ENCODE peak calls at places on chromosome 1, in seven cellular contexts. L is left ventricle myocardium inferior, P is Caco-2, Z is hepatocyte, Y is heart left ventricle, N is adrenal gland, F is cardiac muscle cell. O is an unnamed sample. For H3K9me3 and H3K36me3, the result is how much of the 10 kb centered on the place peaks cover.

GRCh38 chr1:232627645-232628334 is 2.1 kb downstream of the SIPA1L2 start:
- DNase-seq in L (no peak), P (no peak), Z (peak), Y (no peak), N (no peak), F (peak), O (no peak)

GRCh38 chr1:235758931-235759330 is 107.8 kb downstream of the LYST start:
- DNase-seq in L (no peak), P (no peak), Z (peak), Y (peak), N (peak), F (peak), O (peak)

GRCh38 chr1:22329171-22329540 is 122.5 kb upstream of the ZBTB40 start:
- DNase-seq in L (no peak), P (no peak), Z (no peak), Y (no peak), N (peak), F (no peak), O (no peak)

GRCh38 chr1:164440222-164440621 is 118.8 kb upstream of the PBX1 start:
- DNase-seq in L (peak), P (peak), Z (peak), Y (peak), N (peak), F (peak), O (peak)

GRCh38 chr1:8293141-8293540 is 24.8 kb upstream of the SLC45A1 start:
- DNase-seq in L (no peak), P (peak), Z (peak), Y (no peak), N (no peak), F (no peak), O (no peak)

GRCh38 chr1:39105841-39106765 is 80.0 kb downstream of the NDUFS5 start:
- DNase-seq in L (peak), P (no peak), Z (peak), Y (peak), N (peak), F (peak), O (peak)

GRCh38 chr1:100328133-100328532 is 24.2 kb upstream of the CDC14A start:
- DNase-seq in L (no peak), P (no peak), Z (no peak), Y (no peak), N (no peak), F (no peak), O (no peak)

GRCh38 chr1:181159451-181160151 is 71.1 kb downstream of the IER5 start:
- DNase-seq in L (no peak), P (peak), Z (no peak), Y (no peak), N (no peak), F (peak), O (no peak)

GRCh38 chr1:70990460-70991253 is 57.0 kb downstream of the PTGER3 start:
- DNase-seq in L (no peak), P (no peak), Z (no peak), Y (no peak), N (no peak), F (no peak), O (no peak)

GRCh38 chr1:6624712-6625578 is at the start of gene THAP3:
- DNase-seq in L (peak), P (peak), Z (peak), Y (peak), N (peak), F (peak), O (peak)

GRCh38 chr1:58986996-58987767 is 203.3 kb upstream of the JUN start:
- DNase-seq in L (no peak), P (no peak), Z (no peak), Y (no peak), N (no peak), F (no peak), O (no peak)

GRCh38 chr1:91553196-91553595 is 52.5 kb downstream of the CDC7 start:
- DNase-seq in L (no peak), P (no peak), Z (no peak), Y (no peak), N (peak), F (peak), O (no peak)

GRCh38 chr1:156914440-156914856 is 6.0 kb upstream of the LRRC71 start:
- DNase-seq in L (no peak), P (no peak), Z (peak), Y (no peak), N (no peak), F (peak), O (peak)

DNA sequence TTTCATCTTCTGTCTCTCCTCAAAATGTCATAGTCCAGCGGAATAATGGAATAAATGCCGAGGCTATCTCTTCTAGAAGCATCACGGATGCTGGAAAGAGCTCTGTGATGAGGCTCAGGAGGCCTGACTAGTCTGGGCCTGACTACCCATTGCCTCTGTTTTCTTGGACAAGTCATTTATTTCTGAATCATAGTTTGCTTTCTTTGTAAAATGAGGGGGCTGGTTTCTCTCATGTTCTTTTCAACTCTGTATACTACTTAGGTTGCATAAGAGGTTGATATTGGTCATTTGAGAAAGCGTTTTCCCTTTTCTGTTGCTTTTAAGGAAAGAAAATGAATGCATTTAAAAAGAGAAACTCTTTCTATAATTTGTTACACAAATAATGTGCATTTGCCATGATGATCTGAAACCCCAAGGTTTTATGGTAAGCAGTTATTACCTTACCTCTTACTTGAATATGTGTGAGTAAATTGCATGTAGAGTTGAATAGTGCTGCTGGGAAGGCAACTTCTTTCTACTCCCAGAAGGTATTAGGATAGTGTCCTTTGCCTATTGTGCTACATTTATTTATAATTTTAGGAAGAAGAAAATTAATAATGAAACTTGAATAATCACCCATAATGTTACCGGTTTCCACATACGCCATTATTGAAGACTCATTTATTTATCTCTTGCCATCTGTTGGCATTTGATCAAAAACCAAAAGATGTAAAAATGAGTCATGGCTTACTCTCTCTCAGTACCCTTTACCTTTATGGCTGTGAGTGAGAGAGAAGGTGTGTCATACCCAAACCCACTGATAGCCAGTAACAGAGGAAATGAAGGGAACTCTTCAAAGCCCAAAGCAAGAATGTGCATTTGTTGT is 179.1 kb downstream of the FASLG start:
- DNase-seq in L (no peak), P (no peak), Z (no peak), Y (no peak), N (no peak), F (peak), O (no peak)
- H3K4me3 ChIP-seq in L (no peak), P (no peak), Z (no peak), Y (no peak), N (no peak), F (no peak), O (no peak)

GRCh38 chr1:40454873-40455272 is 4.6 kb downstream of the ZFP69B start:
- DNase-seq in L (no peak), P (no peak), Z (no peak), Y (no peak), N (no peak), F (no peak), O (no peak)

GRCh38 chr1:40450491-40451237 is 388 bp downstream of the ZFP69B start:
- DNase-seq in L (no peak), P (no peak), Z (peak), Y (no peak), N (no peak), F (peak), O (peak)

GRCh38 chr1:40451238-40451585 is 936 bp downstream of the ZFP69B start:
- DNase-seq in L (no peak), P (no peak), Z (no peak), Y (no peak), N (no peak), F (no peak), O (no peak)

DNA sequence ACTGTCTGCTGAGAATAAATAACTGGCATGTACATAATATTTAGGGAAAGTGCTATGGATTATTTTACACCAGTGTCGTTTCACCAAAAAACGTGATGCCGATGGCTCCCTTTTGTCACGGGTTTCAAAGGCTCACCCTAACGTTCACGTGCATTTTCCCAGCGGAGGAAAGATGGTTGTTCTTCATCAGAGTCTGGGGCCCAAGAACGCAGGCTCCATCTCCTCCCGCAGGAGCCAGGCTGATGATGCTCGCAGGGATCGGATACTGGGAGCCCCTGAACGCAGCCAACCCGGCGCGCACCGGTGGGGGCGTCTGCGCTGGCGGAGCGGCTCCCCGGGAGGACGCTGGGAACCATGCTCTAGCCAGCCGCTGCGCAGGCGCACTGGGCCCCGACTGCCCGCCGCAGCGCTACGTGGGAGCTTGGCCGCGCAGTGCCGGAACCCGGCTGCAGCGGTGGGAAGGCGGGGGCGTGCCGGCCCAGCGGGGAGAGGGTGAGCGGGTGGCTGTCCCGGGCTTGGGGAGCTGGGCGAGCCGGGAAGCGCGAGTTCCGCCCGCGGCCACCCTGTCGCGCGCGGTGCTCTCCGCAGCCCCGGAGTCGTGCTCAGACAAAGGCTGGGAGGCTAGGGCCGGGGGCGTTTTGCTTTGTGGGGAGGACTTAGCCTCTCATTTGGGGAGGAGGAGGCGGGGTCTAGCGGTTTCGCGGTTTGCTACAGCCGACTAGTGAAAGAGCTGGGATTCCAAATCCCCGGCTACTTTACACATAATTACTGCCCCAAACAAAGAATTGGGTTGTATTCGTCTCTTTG is at the start of gene ZFP69B:
- DNase-seq in L (peak), P (peak), Z (peak), Y (peak), N (peak), F (peak), O (peak)
- H3K9me3 ChIP-seq in L (under half), P (under half), Z (under half), Y (under half), N (under half), F (under half), O (under half)

GRCh38 chr1:11062965-11063401 is 3.2 kb upstream of the SRM start:
- DNase-seq in L (no peak), P (no peak), Z (no peak), Y (no peak), N (no peak), F (peak), O (no peak)

GRCh38 chr1:11059990-11060948 is at the start of gene SRM:
- DNase-seq in L (peak), P (peak), Z (peak), Y (peak), N (peak), F (peak), O (peak)

GRCh38 chr1:11059166-11059989 is 440 bp downstream of the SRM start:
- DNase-seq in L (peak), P (no peak), Z (no peak), Y (no peak), N (no peak), F (no peak), O (peak)

GRCh38 chr1:11058595-11059165 is 1.1 kb downstream of the SRM start:
- DNase-seq in L (no peak), P (no peak), Z (no peak), Y (no peak), N (no peak), F (no peak), O (no peak)

DNA sequence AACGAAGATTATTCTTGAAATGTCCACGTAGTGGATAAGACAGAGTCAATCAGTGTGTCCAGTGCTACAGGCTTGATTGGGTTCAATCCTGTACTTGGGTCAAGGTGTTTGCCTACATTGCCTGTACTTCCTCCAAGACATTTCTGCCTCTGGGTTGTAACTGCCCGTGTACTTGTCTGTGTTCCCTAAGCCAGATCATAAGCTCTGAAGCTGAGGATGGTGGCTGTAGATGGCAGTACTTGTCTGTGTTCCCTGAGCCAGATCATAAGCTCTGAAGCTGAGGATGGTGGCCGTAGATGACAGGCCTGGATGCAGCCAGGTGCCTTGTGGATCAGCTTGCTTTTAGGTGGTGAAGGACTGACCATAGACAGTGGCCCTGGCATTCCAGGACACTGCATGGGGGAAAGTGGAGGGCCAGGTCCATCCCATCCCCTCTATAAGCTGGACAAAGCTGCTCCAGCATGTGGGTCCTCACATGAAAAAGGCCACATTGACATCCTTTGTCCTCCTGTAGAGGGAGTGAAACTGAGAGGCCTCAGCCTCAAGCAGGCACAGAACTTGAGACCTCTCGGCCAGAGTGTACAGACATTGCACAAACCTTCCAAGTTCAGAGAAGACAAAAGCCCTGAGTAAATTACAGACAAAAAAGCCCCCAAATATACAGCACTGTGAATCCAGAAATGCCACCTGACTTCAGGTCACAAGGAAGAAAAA is 2.0 kb upstream of the SRM start:
- DNase-seq in L (no peak), P (no peak), Z (no peak), Y (no peak), N (no peak), F (no peak), O (no peak)
- H3K36me3 ChIP-seq in L (under half), P (under half), Z (under half), Y (under half), N (under half), F (under half), O (under half)

DNA sequence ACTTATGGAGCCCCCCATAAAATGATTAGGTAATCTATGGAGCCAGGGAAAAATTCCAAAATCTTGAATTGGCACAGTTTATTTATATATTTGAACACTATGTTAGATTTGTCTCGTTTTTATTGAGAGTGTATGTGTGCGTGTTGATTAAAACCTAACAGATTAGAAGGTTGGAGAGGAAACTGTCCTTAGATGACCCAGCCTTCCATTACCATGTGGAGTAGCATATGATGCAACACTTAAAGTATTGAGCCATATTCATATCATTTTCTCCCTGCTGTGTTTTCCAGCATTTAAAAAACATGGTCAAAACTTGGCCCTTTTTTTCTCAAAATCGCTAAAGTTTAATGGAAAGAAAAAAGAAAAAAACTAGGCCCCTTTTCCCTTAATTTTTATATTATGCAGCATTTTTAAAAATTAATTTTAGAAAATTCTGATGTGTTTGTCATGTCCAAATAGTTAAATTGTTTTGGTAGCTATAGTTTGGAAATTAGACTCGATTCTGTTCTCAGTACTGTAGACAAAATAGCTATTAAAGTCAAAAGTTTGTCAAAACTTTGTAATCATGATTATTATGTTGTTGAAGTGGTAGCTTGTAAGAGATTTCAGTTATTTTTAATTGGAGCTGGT is 2.3 kb downstream of the LRRC8D start:
- DNase-seq in L (no peak), P (no peak), Z (peak), Y (no peak), N (no peak), F (peak), O (no peak)
- H3K4me3 ChIP-seq in L (peak), P (no peak), Z (no peak), Y (no peak), N (peak), F (no peak), O (no peak)

GRCh38 chr1:2864203-2864905 is 62.9 kb upstream of the TTC34 start:
- DNase-seq in L (no peak), P (no peak), Z (no peak), Y (no peak), N (no peak), F (no peak), O (no peak)
- H3K9me3 ChIP-seq in L (under half), P (under half), Z (under half), Y (under half), N (under half), F (under half), O (under half)